ENCODE peak calls at places on chromosomes 3 and 15, in nine cellular contexts. One of them, this sample, is unnamed.

GRCh38 chr3:57696861-57697321 is 4.0 kb upstream of the DENND6A start:
- DNase-seq in A549: no peak
- DNase-seq in brain microvascular endothelial cell: no peak
- DNase-seq in heart left ventricle: no peak
- DNase-seq in CD8-positive, alpha-beta T cell: no peak
- DNase-seq in left ventricle myocardium inferior: no peak
- DNase-seq in SJCRH30: no peak
- DNase-seq in neural progenitor cell: no peak
- DNase-seq in neuronal stem cell: no peak
- DNase-seq in this sample: no peak

GRCh38 chr3:4334548-4334947 is 31.4 kb downstream of the SETMAR start:
- DNase-seq in CD8-positive, alpha-beta T cell: no peak
- DNase-seq in left ventricle myocardium inferior: no peak
- DNase-seq in A549: no peak
- DNase-seq in neural progenitor cell: no peak
- DNase-seq in brain microvascular endothelial cell: no peak
- DNase-seq in heart left ventricle: no peak
- DNase-seq in SJCRH30: no peak
- DNase-seq in neuronal stem cell: no peak
- DNase-seq in this sample: no peak

GRCh38 chr15:57503911-57504598 is 87.6 kb upstream of the MYZAP start:
- DNase-seq in neuronal stem cell: no peak
- DNase-seq in SJCRH30: no peak
- DNase-seq in CD8-positive, alpha-beta T cell: no peak
- DNase-seq in A549: no peak
- DNase-seq in left ventricle myocardium inferior: no peak
- DNase-seq in heart left ventricle: no peak
- DNase-seq in brain microvascular endothelial cell: peak; percentile 48
- DNase-seq in neural progenitor cell: no peak
- DNase-seq in this sample: no peak

GRCh38 chr3:13277860-13278531 is 142.1 kb downstream of the NUP210 start:
- DNase-seq in A549: no peak
- DNase-seq in SJCRH30: no peak
- DNase-seq in neuronal stem cell: no peak
- DNase-seq in neural progenitor cell: no peak
- DNase-seq in heart left ventricle: no peak
- DNase-seq in left ventricle myocardium inferior: no peak
- DNase-seq in brain microvascular endothelial cell: peak; percentile 36
- DNase-seq in CD8-positive, alpha-beta T cell: no peak
- DNase-seq in this sample: peak; percentile 64

GRCh38 chr3:69329897-69330296 is 56.0 kb downstream of the FRMD4B start:
- DNase-seq in A549: no peak
- DNase-seq in neuronal stem cell: no peak
- DNase-seq in neural progenitor cell: no peak
- DNase-seq in heart left ventricle: no peak
- DNase-seq in CD8-positive, alpha-beta T cell: no peak
- DNase-seq in SJCRH30: no peak
- DNase-seq in brain microvascular endothelial cell: peak; percentile 69
- DNase-seq in left ventricle myocardium inferior: no peak
- DNase-seq in this sample: no peak

GRCh38 chr3:17717411-17717810 is 25.0 kb downstream of the TBC1D5 start:
- DNase-seq in heart left ventricle: no peak
- DNase-seq in brain microvascular endothelial cell: no peak
- DNase-seq in left ventricle myocardium inferior: no peak
- DNase-seq in SJCRH30: no peak
- DNase-seq in neuronal stem cell: no peak
- DNase-seq in neural progenitor cell: no peak
- DNase-seq in CD8-positive, alpha-beta T cell: no peak
- DNase-seq in A549: no peak
- DNase-seq in this sample: no peak

GRCh38 chr3:20503394-20504082 is 317.5 kb upstream of the SGO1 start:
- DNase-seq in heart left ventricle: no peak
- DNase-seq in brain microvascular endothelial cell: no peak
- DNase-seq in CD8-positive, alpha-beta T cell: no peak
- DNase-seq in A549: no peak
- DNase-seq in neural progenitor cell: no peak
- DNase-seq in left ventricle myocardium inferior: no peak
- DNase-seq in neuronal stem cell: no peak
- DNase-seq in SJCRH30: no peak
- DNase-seq in this sample: no peak

GRCh38 chr15:95134306-95135100 is 903.1 kb downstream of the MCTP2 start:
- DNase-seq in brain microvascular endothelial cell: no peak
- DNase-seq in SJCRH30: no peak
- DNase-seq in heart left ventricle: no peak
- DNase-seq in A549: no peak
- DNase-seq in neuronal stem cell: no peak
- DNase-seq in neural progenitor cell: no peak
- DNase-seq in CD8-positive, alpha-beta T cell: no peak
- DNase-seq in left ventricle myocardium inferior: no peak
- DNase-seq in this sample: no peak

GRCh38 chr15:40258544-40258943 is 19.7 kb downstream of the PAK6 start:
- DNase-seq in left ventricle myocardium inferior: no peak
- DNase-seq in brain microvascular endothelial cell: no peak
- DNase-seq in CD8-positive, alpha-beta T cell: no peak
- DNase-seq in neuronal stem cell: no peak
- DNase-seq in SJCRH30: no peak
- DNase-seq in A549: no peak
- DNase-seq in neural progenitor cell: peak; percentile 41
- DNase-seq in heart left ventricle: peak; percentile 6
- DNase-seq in this sample: no peak

GRCh38 chr3:14425574-14426304 is 23.3 kb downstream of the SLC6A6 start:
- DNase-seq in heart left ventricle: peak; percentile 43
- DNase-seq in neural progenitor cell: no peak
- DNase-seq in neuronal stem cell: no peak
- DNase-seq in left ventricle myocardium inferior: no peak
- DNase-seq in SJCRH30: no peak
- DNase-seq in CD8-positive, alpha-beta T cell: peak; percentile 45
- DNase-seq in A549: no peak
- DNase-seq in brain microvascular endothelial cell: no peak
- DNase-seq in this sample: peak; percentile 68

GRCh38 chr3:193774916-193775285 is 181.9 kb downstream of the OPA1 start:
- DNase-seq in SJCRH30: no peak
- DNase-seq in left ventricle myocardium inferior: no peak
- DNase-seq in CD8-positive, alpha-beta T cell: no peak
- DNase-seq in neural progenitor cell: no peak
- DNase-seq in brain microvascular endothelial cell: no peak
- DNase-seq in A549: no peak
- DNase-seq in neuronal stem cell: no peak
- DNase-seq in heart left ventricle: no peak
- DNase-seq in this sample: no peak

GRCh38 chr3:160644491-160644890 is 32.5 kb upstream of the ARL14 start:
- DNase-seq in heart left ventricle: no peak
- DNase-seq in brain microvascular endothelial cell: no peak
- DNase-seq in left ventricle myocardium inferior: no peak
- DNase-seq in neural progenitor cell: peak; percentile 50
- DNase-seq in neuronal stem cell: no peak
- DNase-seq in A549: no peak
- DNase-seq in SJCRH30: no peak
- DNase-seq in CD8-positive, alpha-beta T cell: no peak
- DNase-seq in this sample: no peak

GRCh38 chr3:64022451-64023186 is 675 bp downstream of the PSMD6 start:
- DNase-seq in CD8-positive, alpha-beta T cell: peak; percentile 6
- DNase-seq in neural progenitor cell: no peak
- DNase-seq in A549: no peak
- DNase-seq in neuronal stem cell: no peak
- DNase-seq in brain microvascular endothelial cell: no peak
- DNase-seq in left ventricle myocardium inferior: no peak
- DNase-seq in SJCRH30: no peak
- DNase-seq in heart left ventricle: no peak
- DNase-seq in this sample: no peak

GRCh38 chr15:39028069-39028468 is 463.5 kb upstream of the RASGRP1 start:
- DNase-seq in neuronal stem cell: no peak
- DNase-seq in CD8-positive, alpha-beta T cell: no peak
- DNase-seq in heart left ventricle: peak; percentile 66
- DNase-seq in left ventricle myocardium inferior: peak; percentile 22
- DNase-seq in neural progenitor cell: no peak
- DNase-seq in A549: peak; percentile 2
- DNase-seq in brain microvascular endothelial cell: peak; percentile 59
- DNase-seq in SJCRH30: no peak
- DNase-seq in this sample: no peak

GRCh38 chr3:23329471-23329870 is 126.3 kb downstream of the UBE2E2 start:
- DNase-seq in A549: no peak
- DNase-seq in CD8-positive, alpha-beta T cell: no peak
- DNase-seq in brain microvascular endothelial cell: no peak
- DNase-seq in heart left ventricle: no peak
- DNase-seq in neuronal stem cell: no peak
- DNase-seq in left ventricle myocardium inferior: no peak
- DNase-seq in SJCRH30: no peak
- DNase-seq in neural progenitor cell: no peak
- DNase-seq in this sample: no peak

GRCh38 chr3:23331141-23331935 is 128.2 kb downstream of the UBE2E2 start:
- DNase-seq in CD8-positive, alpha-beta T cell: no peak
- DNase-seq in heart left ventricle: no peak
- DNase-seq in neuronal stem cell: no peak
- DNase-seq in A549: no peak
- DNase-seq in left ventricle myocardium inferior: no peak
- DNase-seq in neural progenitor cell: no peak
- DNase-seq in SJCRH30: no peak
- DNase-seq in brain microvascular endothelial cell: no peak
- DNase-seq in this sample: no peak

GRCh38 chr3:23330568-23330967 is 127.4 kb downstream of the UBE2E2 start:
- DNase-seq in brain microvascular endothelial cell: no peak
- DNase-seq in A549: no peak
- DNase-seq in neuronal stem cell: no peak
- DNase-seq in heart left ventricle: no peak
- DNase-seq in CD8-positive, alpha-beta T cell: no peak
- DNase-seq in neural progenitor cell: no peak
- DNase-seq in SJCRH30: no peak
- DNase-seq in left ventricle myocardium inferior: no peak
- DNase-seq in this sample: no peak

DNA sequence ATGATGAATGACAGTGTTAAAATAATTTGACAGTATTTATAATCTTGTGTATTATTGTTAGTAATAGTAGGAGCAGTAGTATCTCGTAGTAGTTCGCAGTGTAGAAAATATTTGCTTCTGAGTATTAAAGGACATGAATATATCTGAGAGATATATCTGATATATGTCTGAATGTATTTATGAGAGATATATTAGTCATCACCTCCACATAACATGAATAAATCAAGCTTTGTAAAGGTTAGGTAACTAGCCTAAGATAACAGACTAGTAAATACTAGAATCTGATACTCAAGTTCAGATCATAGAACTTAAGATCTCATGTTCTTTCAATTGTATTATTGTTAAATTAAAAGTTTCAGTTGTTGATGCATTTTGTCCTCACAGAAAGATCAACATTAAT is 130.5 kb downstream of the UBE2E2 start:
- DNase-seq in A549: no peak
- DNase-seq in heart left ventricle: no peak
- DNase-seq in CD8-positive, alpha-beta T cell: no peak
- DNase-seq in neural progenitor cell: no peak
- DNase-seq in SJCRH30: no peak
- DNase-seq in brain microvascular endothelial cell: no peak
- DNase-seq in neuronal stem cell: no peak
- DNase-seq in left ventricle myocardium inferior: no peak
- DNase-seq in this sample: no peak
- H3K27ac ChIP-seq in A549: no peak overlapping the region
- H3K27ac ChIP-seq in heart left ventricle: no peak overlapping the region
- H3K27ac ChIP-seq in CD8-positive, alpha-beta T cell: no peak overlapping the region
- H3K27ac ChIP-seq in neural progenitor cell: no peak overlapping the region
- H3K27ac ChIP-seq in SJCRH30: no peak overlapping the region
- H3K27ac ChIP-seq in brain microvascular endothelial cell: no peak overlapping the region
- H3K27ac ChIP-seq in neuronal stem cell: no peak overlapping the region
- H3K27ac ChIP-seq in left ventricle myocardium inferior: no peak overlapping the region
- H3K27ac ChIP-seq in this sample: no peak overlapping the region

DNA sequence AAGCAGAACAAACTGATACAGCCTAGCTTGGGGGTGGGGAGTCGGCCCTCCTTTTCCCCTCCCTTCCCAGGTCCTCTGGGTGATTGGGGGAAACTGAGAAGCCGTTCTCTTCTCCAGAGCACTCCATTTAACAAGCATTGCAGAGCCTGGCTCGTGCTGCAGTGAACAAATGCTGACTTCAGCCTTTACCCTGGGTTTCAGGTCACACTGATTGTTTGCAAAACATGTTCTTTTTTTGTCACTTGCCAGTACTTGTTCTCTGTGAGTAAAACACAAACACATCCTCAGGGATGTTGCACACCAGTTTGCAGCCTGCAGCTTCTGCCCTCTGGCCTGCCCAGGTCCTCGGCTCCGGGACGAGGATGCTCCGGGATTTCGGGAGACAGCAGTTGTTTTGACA is 132.8 kb downstream of the PGPEP1L start:
- DNase-seq in SJCRH30: no peak
- DNase-seq in A549: no peak
- DNase-seq in neural progenitor cell: peak; percentile 34
- DNase-seq in heart left ventricle: no peak
- DNase-seq in brain microvascular endothelial cell: no peak
- DNase-seq in left ventricle myocardium inferior: no peak
- DNase-seq in CD8-positive, alpha-beta T cell: no peak
- DNase-seq in neuronal stem cell: no peak
- DNase-seq in this sample: no peak
- H3K27ac ChIP-seq in SJCRH30: no peak overlapping the region
- H3K27ac ChIP-seq in A549: peak overlapping the region; percentile 95
- H3K27ac ChIP-seq in neural progenitor cell: peak overlapping the region; percentile 57
- H3K27ac ChIP-seq in heart left ventricle: peak overlapping the region; percentile 80
- H3K27ac ChIP-seq in brain microvascular endothelial cell: peak overlapping the region; percentile 79
- H3K27ac ChIP-seq in left ventricle myocardium inferior: peak overlapping the region; percentile 85
- H3K27ac ChIP-seq in CD8-positive, alpha-beta T cell: no peak overlapping the region
- H3K27ac ChIP-seq in neuronal stem cell: peak overlapping the region; percentile 25
- H3K27ac ChIP-seq in this sample: no peak overlapping the region

DNA sequence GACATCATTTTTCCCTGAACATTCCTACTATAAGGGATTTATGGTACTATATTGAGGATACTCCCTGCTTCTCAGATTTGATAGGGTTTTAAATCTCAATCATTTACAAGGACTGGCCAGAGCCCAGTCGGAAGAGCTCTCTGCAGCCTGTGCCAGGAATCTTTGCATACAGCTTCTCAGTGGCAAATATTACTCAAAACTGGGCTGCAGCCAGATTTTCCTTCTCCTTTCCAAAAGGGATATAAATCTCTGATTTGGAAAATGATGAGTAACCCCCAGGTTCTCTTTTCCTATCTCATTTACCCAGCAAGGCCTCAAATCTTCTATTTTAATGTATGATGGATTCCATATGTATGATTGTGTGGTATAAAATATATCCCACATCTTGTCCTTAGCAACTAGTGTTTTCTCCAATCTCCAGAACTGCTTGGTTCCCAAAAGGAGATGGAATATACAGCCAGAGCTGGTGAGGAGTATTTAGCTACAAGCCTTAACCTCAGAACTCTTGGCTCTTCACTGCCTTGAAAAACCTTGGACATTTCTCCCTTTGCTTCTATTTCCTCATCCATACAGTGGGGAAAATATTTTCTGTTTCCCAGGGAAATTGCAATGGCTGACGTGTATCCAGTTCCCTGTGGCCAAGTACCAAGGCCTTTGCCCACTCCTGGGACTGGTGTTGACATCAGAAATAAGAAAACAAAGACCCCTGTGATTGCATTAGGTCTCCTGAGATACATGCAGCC is 114.4 kb downstream of the ATG7 start:
- DNase-seq in neuronal stem cell: no peak
- DNase-seq in CD8-positive, alpha-beta T cell: no peak
- DNase-seq in SJCRH30: no peak
- DNase-seq in left ventricle myocardium inferior: no peak
- DNase-seq in A549: no peak
- DNase-seq in brain microvascular endothelial cell: no peak
- DNase-seq in neural progenitor cell: no peak
- DNase-seq in heart left ventricle: no peak
- DNase-seq in this sample: no peak
- H3K27ac ChIP-seq in neuronal stem cell: no peak overlapping the region
- H3K27ac ChIP-seq in CD8-positive, alpha-beta T cell: no peak overlapping the region
- H3K27ac ChIP-seq in SJCRH30: no peak overlapping the region
- H3K27ac ChIP-seq in left ventricle myocardium inferior: no peak overlapping the region
- H3K27ac ChIP-seq in A549: no peak overlapping the region
- H3K27ac ChIP-seq in brain microvascular endothelial cell: no peak overlapping the region
- H3K27ac ChIP-seq in neural progenitor cell: no peak overlapping the region
- H3K27ac ChIP-seq in heart left ventricle: no peak overlapping the region
- H3K27ac ChIP-seq in this sample: no peak overlapping the region

GRCh38 chr3:119160815-119161214 is 12.6 kb upstream of the UPK1B start:
- DNase-seq in CD8-positive, alpha-beta T cell: no peak
- DNase-seq in SJCRH30: no peak
- DNase-seq in brain microvascular endothelial cell: no peak
- DNase-seq in heart left ventricle: no peak
- DNase-seq in neural progenitor cell: no peak
- DNase-seq in A549: no peak
- DNase-seq in neuronal stem cell: no peak
- DNase-seq in left ventricle myocardium inferior: no peak
- DNase-seq in this sample: no peak
- H3K27ac ChIP-seq in CD8-positive, alpha-beta T cell: no peak overlapping the region
- H3K27ac ChIP-seq in SJCRH30: no peak overlapping the region
- H3K27ac ChIP-seq in brain microvascular endothelial cell: no peak overlapping the region
- H3K27ac ChIP-seq in heart left ventricle: no peak overlapping the region
- H3K27ac ChIP-seq in neural progenitor cell: no peak overlapping the region
- H3K27ac ChIP-seq in A549: peak overlapping the region; percentile 7
- H3K27ac ChIP-seq in neuronal stem cell: no peak overlapping the region
- H3K27ac ChIP-seq in left ventricle myocardium inferior: no peak overlapping the region
- H3K27ac ChIP-seq in this sample: no peak overlapping the region

This sample was measured in WERI-Rb-1.